ENCODE peak calls at places on chromosomes 3 and 15, in nine cellular contexts. N, B, I, U, L, H, R, P and M are unnamed samples.

GRCh38 chr3:58776231-58776630 is 109.7 kb upstream of the FAM3D start:
- DNase-seq in N (no peak), B (no peak), I (no peak), U (no peak), L (no peak), H (no peak), R (no peak), P (no peak), M (no peak)

GRCh38 chr3:106018111-106018510 is 149.3 kb upstream of the CBLB start:
- DNase-seq in N (no peak), B (no peak), I (no peak), U (no peak), L (no peak), H (no peak), R (no peak), P (no peak), M (no peak)

GRCh38 chr3:50358355-50358926 is 880 bp downstream of the TMEM115 start:
- DNase-seq in N (no peak), B (no peak), I (no peak), U (no peak), L (no peak), H (no peak), R (no peak), P (no peak), M (no peak)

GRCh38 chr3:122916580-122916979 is 111.0 kb downstream of the SEMA5B start:
- DNase-seq in N (no peak), B (no peak), I (no peak), U (no peak), L (no peak), H (no peak), R (no peak), P (no peak), M (no peak)

GRCh38 chr3:17227472-17227871 is 342.7 kb downstream of the PLCL2 start:
- DNase-seq in N (no peak), B (no peak), I (no peak), U (no peak), L (no peak), H (no peak), R (no peak), P (no peak), M (no peak)

GRCh38 chr15:66387176-66388056 is 704 bp downstream of the MAP2K1 start:
- DNase-seq in N (peak), B (peak), I (peak), U (no peak), L (peak), H (peak), R (peak), P (peak), M (peak)

GRCh38 chr3:58824285-58824684 is 157.7 kb upstream of the FAM3D start:
- DNase-seq in N (no peak), B (peak), I (peak), U (peak), L (peak), H (no peak), R (peak), P (peak), M (peak)

GRCh38 chr15:40115670-40116093 is 7.0 kb upstream of the BMF start:
- DNase-seq in N (peak), B (no peak), I (peak), U (no peak), L (no peak), H (no peak), R (peak), P (peak), M (peak)

GRCh38 chr15:91529534-91529933 is 324.0 kb upstream of the SLCO3A1 start:
- DNase-seq in N (no peak), B (no peak), I (no peak), U (no peak), L (no peak), H (no peak), R (no peak), P (no peak), M (no peak)

GRCh38 chr3:48960841-48961413 is 29.1 kb upstream of the P4HTM start:
- DNase-seq in N (no peak), B (no peak), I (no peak), U (no peak), L (no peak), H (no peak), R (no peak), P (no peak), M (no peak)

GRCh38 chr15:59812889-59813288 is 123.8 kb upstream of the BNIP2 start:
- DNase-seq in N (no peak), B (no peak), I (no peak), U (no peak), L (no peak), H (no peak), R (no peak), P (no peak), M (no peak)

GRCh38 chr3:195613468-195614069 is 29.8 kb upstream of the APOD start:
- DNase-seq in N (no peak), B (peak), I (no peak), U (no peak), L (no peak), H (no peak), R (no peak), P (no peak), M (peak)

GRCh38 chr15:81886586-81886985 is 159.2 kb downstream of the MEX3B start:
- DNase-seq in N (no peak), B (no peak), I (no peak), U (no peak), L (no peak), H (no peak), R (no peak), P (no peak), M (no peak)

GRCh38 chr3:78757734-78758133 is 1010.1 kb downstream of the ROBO1 start:
- DNase-seq in N (no peak), B (no peak), I (no peak), U (no peak), L (no peak), H (no peak), R (no peak), P (no peak), M (no peak)

GRCh38 chr3:30349507-30349906 is 256.9 kb upstream of the TGFBR2 start:
- DNase-seq in N (no peak), B (no peak), I (no peak), U (peak), L (no peak), H (no peak), R (no peak), P (no peak), M (no peak)

GRCh38 chr15:69297642-69298353 is 914 bp upstream of the PAQR5 start:
- DNase-seq in N (no peak), B (no peak), I (no peak), U (no peak), L (no peak), H (no peak), R (no peak), P (no peak), M (no peak)

GRCh38 chr3:107543666-107544065 is 20.9 kb downstream of the BBX start:
- DNase-seq in N (no peak), B (no peak), I (no peak), U (no peak), L (no peak), H (no peak), R (no peak), P (no peak), M (peak)

GRCh38 chr15:89430530-89431341 is 65.6 kb downstream of the RHCG start:
- DNase-seq in N (peak), B (peak), I (peak), U (peak), L (peak), H (peak), R (peak), P (peak), M (peak)